ENCODE peak calls at places on chromosomes 6 and 20, in eight cellular contexts. One of them, this sample, is unnamed. For H3K4me1, the result is how much of the 10 kb centered on the place peaks cover.

GRCh38 chr6:15317934-15318902 is 72.3 kb downstream of the JARID2 start:
- DNase-seq in mesendoderm: peak
- DNase-seq in CD8-positive, alpha-beta T cell: no peak
- DNase-seq in A549: no peak
- DNase-seq in psoas muscle: no peak
- DNase-seq in iPS DF 6.9: no peak
- DNase-seq in cardiac muscle cell: no peak
- DNase-seq in pancreas: no peak
- DNase-seq in this sample: no peak

GRCh38 chr6:135600086-135600702 is 102.7 kb upstream of the AHI1 start:
- DNase-seq in mesendoderm: no peak
- DNase-seq in CD8-positive, alpha-beta T cell: no peak
- DNase-seq in A549: no peak
- DNase-seq in psoas muscle: no peak
- DNase-seq in iPS DF 6.9: no peak
- DNase-seq in cardiac muscle cell: no peak
- DNase-seq in pancreas: no peak
- DNase-seq in this sample: no peak

GRCh38 chr20:24004470-24004869 is 15.9 kb upstream of the GGTLC1 start:
- DNase-seq in mesendoderm: peak
- DNase-seq in CD8-positive, alpha-beta T cell: no peak
- DNase-seq in A549: no peak
- DNase-seq in psoas muscle: no peak
- DNase-seq in iPS DF 6.9: no peak
- DNase-seq in cardiac muscle cell: no peak
- DNase-seq in pancreas: no peak
- DNase-seq in this sample: no peak

GRCh38 chr6:145036848-145037567 is 698.3 kb downstream of the EPM2A start:
- DNase-seq in mesendoderm: no peak
- DNase-seq in CD8-positive, alpha-beta T cell: no peak
- DNase-seq in A549: no peak
- DNase-seq in psoas muscle: no peak
- DNase-seq in iPS DF 6.9: no peak
- DNase-seq in cardiac muscle cell: peak
- DNase-seq in pancreas: no peak
- DNase-seq in this sample: no peak

GRCh38 chr6:15523679-15524630 is 138.9 kb downstream of the DTNBP1 start:
- DNase-seq in mesendoderm: no peak
- DNase-seq in CD8-positive, alpha-beta T cell: no peak
- DNase-seq in A549: no peak
- DNase-seq in psoas muscle: no peak
- DNase-seq in iPS DF 6.9: no peak
- DNase-seq in cardiac muscle cell: no peak
- DNase-seq in pancreas: no peak
- DNase-seq in this sample: no peak

GRCh38 chr6:34226731-34227586 is 9.7 kb upstream of the HMGA1 start:
- DNase-seq in mesendoderm: peak
- DNase-seq in CD8-positive, alpha-beta T cell: no peak
- DNase-seq in A549: no peak
- DNase-seq in psoas muscle: peak
- DNase-seq in iPS DF 6.9: no peak
- DNase-seq in cardiac muscle cell: no peak
- DNase-seq in pancreas: no peak
- DNase-seq in this sample: no peak

GRCh38 chr6:34239240-34239825 is 2.7 kb downstream of the HMGA1 start:
- DNase-seq in mesendoderm: peak
- DNase-seq in CD8-positive, alpha-beta T cell: no peak
- DNase-seq in A549: no peak
- DNase-seq in psoas muscle: peak
- DNase-seq in iPS DF 6.9: no peak
- DNase-seq in cardiac muscle cell: no peak
- DNase-seq in pancreas: no peak
- DNase-seq in this sample: peak

GRCh38 chr6:130382872-130383490 is 17.2 kb downstream of the TMEM200A start:
- DNase-seq in mesendoderm: no peak
- DNase-seq in CD8-positive, alpha-beta T cell: no peak
- DNase-seq in A549: no peak
- DNase-seq in psoas muscle: no peak
- DNase-seq in iPS DF 6.9: no peak
- DNase-seq in cardiac muscle cell: no peak
- DNase-seq in pancreas: no peak
- DNase-seq in this sample: no peak

GRCh38 chr6:49546371-49546770 is 4.1 kb upstream of the C6orf141 start:
- DNase-seq in mesendoderm: no peak
- DNase-seq in CD8-positive, alpha-beta T cell: no peak
- DNase-seq in A549: no peak
- DNase-seq in psoas muscle: no peak
- DNase-seq in iPS DF 6.9: no peak
- DNase-seq in cardiac muscle cell: no peak
- DNase-seq in pancreas: no peak
- DNase-seq in this sample: no peak

GRCh38 chr6:150228067-150228733 is 85.4 kb downstream of the PPP1R14C start:
- DNase-seq in mesendoderm: no peak
- DNase-seq in CD8-positive, alpha-beta T cell: no peak
- DNase-seq in A549: no peak
- DNase-seq in psoas muscle: no peak
- DNase-seq in iPS DF 6.9: no peak
- DNase-seq in cardiac muscle cell: no peak
- DNase-seq in pancreas: no peak
- DNase-seq in this sample: no peak

GRCh38 chr6:73774311-73774766 is 78.3 kb downstream of the CD109 start:
- DNase-seq in mesendoderm: peak
- DNase-seq in CD8-positive, alpha-beta T cell: no peak
- DNase-seq in A549: peak
- DNase-seq in psoas muscle: no peak
- DNase-seq in iPS DF 6.9: no peak
- DNase-seq in cardiac muscle cell: peak
- DNase-seq in pancreas: peak
- DNase-seq in this sample: no peak

GRCh38 chr6:44073612-44074382 is 53.5 kb downstream of the MRPL14 start:
- DNase-seq in mesendoderm: peak
- DNase-seq in CD8-positive, alpha-beta T cell: no peak
- DNase-seq in A549: no peak
- DNase-seq in psoas muscle: no peak
- DNase-seq in iPS DF 6.9: no peak
- DNase-seq in cardiac muscle cell: no peak
- DNase-seq in pancreas: no peak
- DNase-seq in this sample: no peak

GRCh38 chr6:53718597-53719460 is 53.3 kb upstream of the KLHL31 start:
- DNase-seq in mesendoderm: peak
- DNase-seq in CD8-positive, alpha-beta T cell: no peak
- DNase-seq in A549: peak
- DNase-seq in psoas muscle: no peak
- DNase-seq in iPS DF 6.9: peak
- DNase-seq in cardiac muscle cell: peak
- DNase-seq in pancreas: peak
- DNase-seq in this sample: no peak

GRCh38 chr6:6674872-6675271 is 86.4 kb downstream of the LY86 start:
- DNase-seq in mesendoderm: peak
- DNase-seq in CD8-positive, alpha-beta T cell: no peak
- DNase-seq in A549: no peak
- DNase-seq in psoas muscle: no peak
- DNase-seq in iPS DF 6.9: no peak
- DNase-seq in cardiac muscle cell: no peak
- DNase-seq in pancreas: no peak
- DNase-seq in this sample: no peak

GRCh38 chr20:58749979-58750378 is 57.4 kb downstream of the NPEPL1 start:
- DNase-seq in mesendoderm: no peak
- DNase-seq in CD8-positive, alpha-beta T cell: no peak
- DNase-seq in A549: no peak
- DNase-seq in psoas muscle: no peak
- DNase-seq in iPS DF 6.9: no peak
- DNase-seq in cardiac muscle cell: no peak
- DNase-seq in pancreas: no peak
- DNase-seq in this sample: no peak

DNA sequence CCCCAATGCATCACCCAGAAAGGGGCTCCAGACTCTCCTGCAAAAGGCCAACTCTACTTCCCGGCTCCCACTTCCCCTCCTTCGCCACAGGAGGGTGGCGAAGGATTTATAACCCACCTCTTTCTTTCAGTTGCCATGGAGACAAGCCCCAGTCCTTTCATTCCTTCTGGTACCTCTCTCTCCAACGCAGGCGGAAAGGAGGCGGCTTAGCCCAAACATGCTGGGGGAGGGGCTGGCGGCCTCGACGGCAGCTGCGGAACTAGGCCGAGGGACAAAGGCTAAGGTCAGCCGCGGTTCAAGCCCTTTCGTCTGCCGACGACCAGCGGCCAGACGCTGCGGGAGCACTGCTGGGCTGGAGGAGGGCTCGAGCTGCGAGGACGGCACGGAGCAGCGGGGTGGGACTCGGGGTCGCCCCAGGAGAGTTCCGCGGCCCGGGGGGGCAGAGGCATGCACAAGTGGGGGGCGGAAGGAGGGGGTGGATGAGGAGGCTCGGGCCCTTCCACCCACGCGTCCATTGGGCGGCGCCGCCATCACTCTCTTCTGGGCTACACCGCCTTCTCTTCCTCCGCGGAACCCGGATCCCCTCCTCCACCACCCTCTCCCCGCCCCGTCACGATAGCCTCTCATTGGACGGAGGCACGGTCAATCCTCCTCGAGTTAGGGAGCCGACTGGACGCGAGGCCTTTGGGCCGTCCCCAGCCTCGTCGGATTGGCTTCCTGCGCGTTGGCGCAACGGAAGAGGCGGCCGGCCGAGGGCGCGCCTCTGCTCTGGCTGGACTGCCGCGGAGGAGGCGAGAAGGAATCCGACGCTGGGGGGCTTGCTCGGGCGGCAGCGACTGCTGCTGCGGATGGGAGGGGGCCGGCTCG is at the start of gene PANK2:
- DNase-seq in mesendoderm: peak
- DNase-seq in CD8-positive, alpha-beta T cell: peak
- DNase-seq in A549: peak
- DNase-seq in psoas muscle: peak
- DNase-seq in iPS DF 6.9: peak
- DNase-seq in cardiac muscle cell: peak
- DNase-seq in pancreas: peak
- DNase-seq in this sample: peak
- H3K4me1 ChIP-seq in mesendoderm: under half
- H3K4me1 ChIP-seq in CD8-positive, alpha-beta T cell: under half
- H3K4me1 ChIP-seq in A549: under half
- H3K4me1 ChIP-seq in psoas muscle: under half
- H3K4me1 ChIP-seq in iPS DF 6.9: under half
- H3K4me1 ChIP-seq in cardiac muscle cell: under half
- H3K4me1 ChIP-seq in pancreas: under half
- H3K4me1 ChIP-seq in this sample: under half

GRCh38 chr6:113998811-113999210 is 27.9 kb upstream of the HDAC2 start:
- DNase-seq in mesendoderm: no peak
- DNase-seq in CD8-positive, alpha-beta T cell: no peak
- DNase-seq in A549: no peak
- DNase-seq in psoas muscle: no peak
- DNase-seq in iPS DF 6.9: no peak
- DNase-seq in cardiac muscle cell: no peak
- DNase-seq in pancreas: no peak
- DNase-seq in this sample: no peak

GRCh38 chr6:113997106-113997505 is 26.2 kb upstream of the HDAC2 start:
- DNase-seq in mesendoderm: no peak
- DNase-seq in CD8-positive, alpha-beta T cell: no peak
- DNase-seq in A549: no peak
- DNase-seq in psoas muscle: no peak
- DNase-seq in iPS DF 6.9: no peak
- DNase-seq in cardiac muscle cell: peak
- DNase-seq in pancreas: no peak
- DNase-seq in this sample: no peak

GRCh38 chr6:113995632-113996031 is 24.7 kb upstream of the HDAC2 start:
- DNase-seq in mesendoderm: peak
- DNase-seq in CD8-positive, alpha-beta T cell: no peak
- DNase-seq in A549: peak
- DNase-seq in psoas muscle: peak
- DNase-seq in iPS DF 6.9: no peak
- DNase-seq in cardiac muscle cell: peak
- DNase-seq in pancreas: no peak
- DNase-seq in this sample: peak

GRCh38 chr6:113999284-113999683 is 28.3 kb upstream of the HDAC2 start:
- DNase-seq in mesendoderm: peak
- DNase-seq in CD8-positive, alpha-beta T cell: no peak
- DNase-seq in A549: no peak
- DNase-seq in psoas muscle: no peak
- DNase-seq in iPS DF 6.9: no peak
- DNase-seq in cardiac muscle cell: no peak
- DNase-seq in pancreas: no peak
- DNase-seq in this sample: no peak

DNA sequence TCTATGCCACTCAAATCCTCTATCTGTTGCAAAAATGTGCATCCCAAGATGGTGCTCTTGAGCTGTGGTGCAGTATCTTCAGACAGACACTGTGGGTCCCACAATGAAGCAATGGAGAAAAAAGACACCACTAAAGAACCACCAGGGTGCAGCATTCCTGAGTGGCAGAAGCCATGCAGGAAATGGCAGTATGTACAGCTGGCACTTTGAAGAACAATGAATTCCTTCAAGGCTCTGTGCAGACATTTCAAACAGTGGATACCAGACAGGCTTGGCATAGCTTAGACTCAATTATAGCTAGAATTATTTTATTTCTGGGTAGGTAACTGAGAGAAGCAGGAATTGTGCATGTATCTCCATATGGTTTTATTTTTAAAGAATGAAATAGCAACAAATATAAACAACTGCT is 24.0 kb upstream of the HDAC2 start:
- DNase-seq in mesendoderm: peak
- DNase-seq in CD8-positive, alpha-beta T cell: no peak
- DNase-seq in A549: peak
- DNase-seq in psoas muscle: no peak
- DNase-seq in iPS DF 6.9: no peak
- DNase-seq in cardiac muscle cell: peak
- DNase-seq in pancreas: no peak
- DNase-seq in this sample: no peak
- H3K4me3 ChIP-seq in mesendoderm: no peak
- H3K4me3 ChIP-seq in CD8-positive, alpha-beta T cell: no peak
- H3K4me3 ChIP-seq in A549: no peak
- H3K4me3 ChIP-seq in psoas muscle: no peak
- H3K4me3 ChIP-seq in iPS DF 6.9: no peak
- H3K4me3 ChIP-seq in cardiac muscle cell: no peak
- H3K4me3 ChIP-seq in pancreas: no peak
- H3K4me3 ChIP-seq in this sample: no peak

DNA sequence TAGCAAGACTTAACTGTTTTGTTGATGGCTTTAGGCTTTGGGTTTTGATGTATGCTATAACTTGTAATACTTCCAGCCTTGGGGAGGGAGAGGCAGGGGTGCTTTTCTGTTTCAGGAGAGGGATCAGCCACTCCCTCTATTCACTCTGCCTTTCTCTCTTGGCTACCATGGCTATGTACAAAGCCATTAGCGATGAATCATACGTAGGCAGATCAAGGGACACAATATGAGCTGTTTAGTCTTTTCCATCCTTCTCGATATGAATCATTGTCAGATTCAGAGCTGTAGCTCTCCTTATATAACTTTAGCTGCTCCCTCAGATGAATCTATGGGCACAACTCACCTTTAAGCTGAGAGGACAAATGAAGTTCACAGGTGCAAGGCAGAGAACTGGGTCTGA is 230.6 kb downstream of the TSHZ2 start:
- DNase-seq in mesendoderm: no peak
- DNase-seq in CD8-positive, alpha-beta T cell: no peak
- DNase-seq in A549: no peak
- DNase-seq in psoas muscle: no peak
- DNase-seq in iPS DF 6.9: no peak
- DNase-seq in cardiac muscle cell: no peak
- DNase-seq in pancreas: no peak
- DNase-seq in this sample: no peak
- H3K27ac ChIP-seq in mesendoderm: no peak
- H3K27ac ChIP-seq in CD8-positive, alpha-beta T cell: no peak
- H3K27ac ChIP-seq in A549: no peak
- H3K27ac ChIP-seq in psoas muscle: no peak
- H3K27ac ChIP-seq in iPS DF 6.9: no peak
- H3K27ac ChIP-seq in cardiac muscle cell: no peak
- H3K27ac ChIP-seq in pancreas: no peak
- H3K27ac ChIP-seq in this sample: no peak

GRCh38 chr20:42442728-42443127 is 747.0 kb downstream of the PTPRT start:
- DNase-seq in mesendoderm: no peak
- DNase-seq in CD8-positive, alpha-beta T cell: no peak
- DNase-seq in A549: no peak
- DNase-seq in psoas muscle: peak
- DNase-seq in iPS DF 6.9: no peak
- DNase-seq in cardiac muscle cell: peak
- DNase-seq in pancreas: no peak
- DNase-seq in this sample: no peak
- H3K4me1 ChIP-seq in mesendoderm: under half
- H3K4me1 ChIP-seq in CD8-positive, alpha-beta T cell: under half
- H3K4me1 ChIP-seq in A549: under half
- H3K4me1 ChIP-seq in psoas muscle: under half
- H3K4me1 ChIP-seq in iPS DF 6.9: under half
- H3K4me1 ChIP-seq in cardiac muscle cell: under half
- H3K4me1 ChIP-seq in pancreas: under half
- H3K4me1 ChIP-seq in this sample: under half